ENCODE peak calls at places on chromosomes 6 and 20, in five cellular contexts. One of them, this sample, is unnamed.

GRCh38 chr6:126716012-126716411 is 376.1 kb downstream of the CENPW start:
- DNase-seq in AG08396: peak
- DNase-seq in NCI-H2029: no peak
- DNase-seq in stimulated activated CD4-positive, alpha-beta T cell treated with anti-CD3 and anti-CD28 coated beads, Interleukin-4, amount 100 ng/mL, for 1 hour: no peak
- DNase-seq in testis: no peak
- DNase-seq in this sample: no peak

GRCh38 chr6:166667886-166668620 is 41.0 kb upstream of the RPS6KA2 start:
- DNase-seq in testis: no peak
- DNase-seq in AG08396: no peak
- DNase-seq in stimulated activated CD4-positive, alpha-beta T cell treated with anti-CD3 and anti-CD28 coated beads, Interleukin-4, amount 100 ng/mL, for 1 hour: no peak
- DNase-seq in NCI-H2029: no peak
- DNase-seq in this sample: no peak

GRCh38 chr6:4731996-4732395 is 44.2 kb upstream of the CDYL start:
- DNase-seq in testis: no peak
- DNase-seq in NCI-H2029: no peak
- DNase-seq in AG08396: no peak
- DNase-seq in stimulated activated CD4-positive, alpha-beta T cell treated with anti-CD3 and anti-CD28 coated beads, Interleukin-4, amount 100 ng/mL, for 1 hour: no peak
- DNase-seq in this sample: no peak

GRCh38 chr6:138107752-138108592 is 753 bp upstream of the PERP start:
- DNase-seq in stimulated activated CD4-positive, alpha-beta T cell treated with anti-CD3 and anti-CD28 coated beads, Interleukin-4, amount 100 ng/mL, for 1 hour: peak
- DNase-seq in AG08396: no peak
- DNase-seq in NCI-H2029: peak
- DNase-seq in testis: peak
- DNase-seq in this sample: peak

GRCh38 chr20:52047811-52048302 is 143.7 kb downstream of the ZFP64 start:
- DNase-seq in stimulated activated CD4-positive, alpha-beta T cell treated with anti-CD3 and anti-CD28 coated beads, Interleukin-4, amount 100 ng/mL, for 1 hour: no peak
- DNase-seq in AG08396: no peak
- DNase-seq in testis: no peak
- DNase-seq in NCI-H2029: no peak
- DNase-seq in this sample: peak

GRCh38 chr6:21262504-21262903 is 331.0 kb upstream of the SOX4 start:
- DNase-seq in NCI-H2029: no peak
- DNase-seq in AG08396: no peak
- DNase-seq in stimulated activated CD4-positive, alpha-beta T cell treated with anti-CD3 and anti-CD28 coated beads, Interleukin-4, amount 100 ng/mL, for 1 hour: no peak
- DNase-seq in testis: no peak
- DNase-seq in this sample: no peak

GRCh38 chr6:149608381-149608982 is 40.0 kb downstream of the KATNA1 start:
- DNase-seq in NCI-H2029: no peak
- DNase-seq in stimulated activated CD4-positive, alpha-beta T cell treated with anti-CD3 and anti-CD28 coated beads, Interleukin-4, amount 100 ng/mL, for 1 hour: no peak
- DNase-seq in testis: no peak
- DNase-seq in AG08396: no peak
- DNase-seq in this sample: no peak

GRCh38 chr20:41631826-41632225 is 13.6 kb upstream of the CHD6 start:
- DNase-seq in testis: no peak
- DNase-seq in stimulated activated CD4-positive, alpha-beta T cell treated with anti-CD3 and anti-CD28 coated beads, Interleukin-4, amount 100 ng/mL, for 1 hour: no peak
- DNase-seq in AG08396: peak
- DNase-seq in NCI-H2029: no peak
- DNase-seq in this sample: no peak

GRCh38 chr6:45512594-45512993 is 134.9 kb upstream of the SUPT3H start:
- DNase-seq in AG08396: no peak
- DNase-seq in NCI-H2029: no peak
- DNase-seq in stimulated activated CD4-positive, alpha-beta T cell treated with anti-CD3 and anti-CD28 coated beads, Interleukin-4, amount 100 ng/mL, for 1 hour: no peak
- DNase-seq in testis: no peak
- DNase-seq in this sample: no peak

GRCh38 chr20:54680439-54680838 is 205.0 kb downstream of the DOK5 start:
- DNase-seq in stimulated activated CD4-positive, alpha-beta T cell treated with anti-CD3 and anti-CD28 coated beads, Interleukin-4, amount 100 ng/mL, for 1 hour: no peak
- DNase-seq in AG08396: no peak
- DNase-seq in testis: no peak
- DNase-seq in NCI-H2029: no peak
- DNase-seq in this sample: no peak

GRCh38 chr6:45923831-45924391 is 91.7 kb downstream of the CLIC5 start:
- DNase-seq in NCI-H2029: no peak
- DNase-seq in testis: no peak
- DNase-seq in AG08396: peak
- DNase-seq in stimulated activated CD4-positive, alpha-beta T cell treated with anti-CD3 and anti-CD28 coated beads, Interleukin-4, amount 100 ng/mL, for 1 hour: no peak
- DNase-seq in this sample: peak

GRCh38 chr6:110325197-110325596 is 33.0 kb downstream of the METTL24 start:
- DNase-seq in stimulated activated CD4-positive, alpha-beta T cell treated with anti-CD3 and anti-CD28 coated beads, Interleukin-4, amount 100 ng/mL, for 1 hour: no peak
- DNase-seq in NCI-H2029: peak
- DNase-seq in AG08396: peak
- DNase-seq in testis: no peak
- DNase-seq in this sample: no peak

GRCh38 chr6:13926378-13926777 is 1.6 kb downstream of the RNF182 start:
- DNase-seq in NCI-H2029: no peak
- DNase-seq in stimulated activated CD4-positive, alpha-beta T cell treated with anti-CD3 and anti-CD28 coated beads, Interleukin-4, amount 100 ng/mL, for 1 hour: no peak
- DNase-seq in AG08396: no peak
- DNase-seq in testis: no peak
- DNase-seq in this sample: no peak

GRCh38 chr6:125474061-125474460 is 172.3 kb upstream of the HDDC2 start:
- DNase-seq in AG08396: no peak
- DNase-seq in stimulated activated CD4-positive, alpha-beta T cell treated with anti-CD3 and anti-CD28 coated beads, Interleukin-4, amount 100 ng/mL, for 1 hour: no peak
- DNase-seq in testis: no peak
- DNase-seq in NCI-H2029: no peak
- DNase-seq in this sample: no peak

GRCh38 chr6:41584668-41585205 is 38.6 kb downstream of the FOXP4 start:
- DNase-seq in AG08396: no peak
- DNase-seq in testis: no peak
- DNase-seq in stimulated activated CD4-positive, alpha-beta T cell treated with anti-CD3 and anti-CD28 coated beads, Interleukin-4, amount 100 ng/mL, for 1 hour: no peak
- DNase-seq in NCI-H2029: no peak
- DNase-seq in this sample: no peak

GRCh38 chr20:31573555-31574295 is 31.4 kb upstream of the ID1 start:
- DNase-seq in testis: no peak
- DNase-seq in NCI-H2029: peak
- DNase-seq in stimulated activated CD4-positive, alpha-beta T cell treated with anti-CD3 and anti-CD28 coated beads, Interleukin-4, amount 100 ng/mL, for 1 hour: no peak
- DNase-seq in AG08396: no peak
- DNase-seq in this sample: no peak

GRCh38 chr20:53828673-53829085 is 235.0 kb upstream of the ZNF217 start:
- DNase-seq in testis: peak
- DNase-seq in NCI-H2029: no peak
- DNase-seq in stimulated activated CD4-positive, alpha-beta T cell treated with anti-CD3 and anti-CD28 coated beads, Interleukin-4, amount 100 ng/mL, for 1 hour: no peak
- DNase-seq in AG08396: peak
- DNase-seq in this sample: peak

GRCh38 chr20:3652646-3653596 is 10.3 kb downstream of the GFRA4 start:
- DNase-seq in testis: no peak
- DNase-seq in AG08396: no peak
- DNase-seq in NCI-H2029: no peak
- DNase-seq in stimulated activated CD4-positive, alpha-beta T cell treated with anti-CD3 and anti-CD28 coated beads, Interleukin-4, amount 100 ng/mL, for 1 hour: no peak
- DNase-seq in this sample: no peak

GRCh38 chr6:85494551-85495337 is 44.9 kb downstream of the NT5E start:
- DNase-seq in stimulated activated CD4-positive, alpha-beta T cell treated with anti-CD3 and anti-CD28 coated beads, Interleukin-4, amount 100 ng/mL, for 1 hour: no peak
- DNase-seq in AG08396: no peak
- DNase-seq in NCI-H2029: no peak
- DNase-seq in testis: no peak
- DNase-seq in this sample: no peak

GRCh38 chr6:145829950-145830349 is 15.4 kb upstream of the FBXO30 start:
- DNase-seq in AG08396: no peak
- DNase-seq in NCI-H2029: no peak
- DNase-seq in stimulated activated CD4-positive, alpha-beta T cell treated with anti-CD3 and anti-CD28 coated beads, Interleukin-4, amount 100 ng/mL, for 1 hour: no peak
- DNase-seq in testis: no peak
- DNase-seq in this sample: no peak

GRCh38 chr6:85278456-85279035 is 171.3 kb upstream of the NT5E start:
- DNase-seq in NCI-H2029: no peak
- DNase-seq in testis: no peak
- DNase-seq in stimulated activated CD4-positive, alpha-beta T cell treated with anti-CD3 and anti-CD28 coated beads, Interleukin-4, amount 100 ng/mL, for 1 hour: no peak
- DNase-seq in AG08396: no peak
- DNase-seq in this sample: no peak

GRCh38 chr6:29653452-29654038 is 3.3 kb upstream of the MOG start:
- DNase-seq in AG08396: peak
- DNase-seq in stimulated activated CD4-positive, alpha-beta T cell treated with anti-CD3 and anti-CD28 coated beads, Interleukin-4, amount 100 ng/mL, for 1 hour: no peak
- DNase-seq in NCI-H2029: peak
- DNase-seq in testis: peak
- DNase-seq in this sample: no peak

GRCh38 chr6:115997990-115998585 is 62.6 kb downstream of the FRK start:
- DNase-seq in stimulated activated CD4-positive, alpha-beta T cell treated with anti-CD3 and anti-CD28 coated beads, Interleukin-4, amount 100 ng/mL, for 1 hour: no peak
- DNase-seq in NCI-H2029: no peak
- DNase-seq in testis: no peak
- DNase-seq in AG08396: no peak
- DNase-seq in this sample: no peak

GRCh38 chr6:147933201-147933600 is 409.4 kb upstream of the SASH1 start:
- DNase-seq in testis: no peak
- DNase-seq in NCI-H2029: no peak
- DNase-seq in stimulated activated CD4-positive, alpha-beta T cell treated with anti-CD3 and anti-CD28 coated beads, Interleukin-4, amount 100 ng/mL, for 1 hour: no peak
- DNase-seq in AG08396: no peak
- DNase-seq in this sample: no peak

GRCh38 chr6:106098383-106099234 is 12.5 kb downstream of the PRDM1 start:
- DNase-seq in testis: peak
- DNase-seq in stimulated activated CD4-positive, alpha-beta T cell treated with anti-CD3 and anti-CD28 coated beads, Interleukin-4, amount 100 ng/mL, for 1 hour: peak
- DNase-seq in NCI-H2029: no peak
- DNase-seq in AG08396: no peak
- DNase-seq in this sample: peak